ENCODE peak calls at places on chromosomes 1 and 21, in eight cellular contexts. Q is GM23248; S is tibial artery; Y is brain microvascular endothelial cell; O is IMR-90; M is effector memory CD4-positive, alpha-beta T cell; D is HL-60; T is PC-3. W is an unnamed sample.

GRCh38 chr1:40822890-40823289 is 39.3 kb downstream of the CITED4 start:
- DNase-seq in Q (no peak), S (no peak), Y (no peak), O (no peak), M (no peak), D (no peak), T (no peak), W (no peak)

GRCh38 chr1:60589046-60589748 is 493.2 kb upstream of the NFIA start:
- DNase-seq in Q (no peak), S (no peak), Y (peak; percentile 14), O (no peak), M (no peak), D (no peak), T (no peak), W (no peak)

GRCh38 chr1:110800079-110800478 is 72.9 kb upstream of the CD53 start:
- DNase-seq in Q (peak; percentile 8), S (no peak), Y (no peak), O (no peak), M (no peak), D (no peak), T (no peak), W (no peak)

GRCh38 chr1:21852282-21853129 is 40.4 kb downstream of the LDLRAD2 start:
- DNase-seq in Q (no peak), S (no peak), Y (no peak), O (no peak), M (no peak), D (peak; percentile 14), T (no peak), W (no peak)

GRCh38 chr1:31523769-31524168 is 52.5 kb upstream of the TINAGL1 start:
- DNase-seq in Q (peak; percentile 70), S (peak; percentile 76), Y (no peak), O (no peak), M (no peak), D (peak; percentile 87), T (no peak), W (no peak)

GRCh38 chr1:16012590-16013219 is 5.1 kb downstream of the HSPB7 start:
- DNase-seq in Q (peak; percentile 80), S (peak; percentile 93), Y (peak; percentile 40), O (peak; percentile 38), M (peak; percentile 9), D (peak; percentile 46), T (peak; percentile 18), W (peak; percentile 37)

GRCh38 chr1:11620924-11621323 is 33.3 kb downstream of the FBXO2 start:
- DNase-seq in Q (no peak), S (no peak), Y (no peak), O (no peak), M (no peak), D (no peak), T (no peak), W (no peak)

GRCh38 chr1:211488641-211489040 is 3.3 kb downstream of the RD3 start:
- DNase-seq in Q (no peak), S (peak; percentile 35), Y (no peak), O (no peak), M (no peak), D (no peak), T (no peak), W (no peak)

GRCh38 chr21:29053656-29054055 is 19.8 kb downstream of the CCT8 start:
- DNase-seq in Q (no peak), S (no peak), Y (peak; percentile 9), O (peak; percentile 49), M (no peak), D (no peak), T (no peak), W (no peak)

GRCh38 chr1:178502856-178503255 is 6.1 kb upstream of the CLEC20A start:
- DNase-seq in Q (no peak), S (peak; percentile 37), Y (no peak), O (no peak), M (no peak), D (no peak), T (no peak), W (no peak)

GRCh38 chr1:194288284-194288683 is 1101.9 kb upstream of the B3GALT2 start:
- DNase-seq in Q (no peak), S (no peak), Y (no peak), O (no peak), M (no peak), D (no peak), T (no peak), W (no peak)

GRCh38 chr1:246573481-246573880 is 7.2 kb downstream of the CNST start:
- DNase-seq in Q (no peak), S (no peak), Y (no peak), O (no peak), M (no peak), D (peak; percentile 12), T (no peak), W (no peak)
- H3K27ac ChIP-seq in Q (no peak overlapping the region), S (no peak overlapping the region), Y (no peak overlapping the region), O (no peak overlapping the region), M (peak overlapping the region; percentile 12), D (peak overlapping the region; percentile 1), T (no peak overlapping the region), W (no peak overlapping the region)

DNA sequence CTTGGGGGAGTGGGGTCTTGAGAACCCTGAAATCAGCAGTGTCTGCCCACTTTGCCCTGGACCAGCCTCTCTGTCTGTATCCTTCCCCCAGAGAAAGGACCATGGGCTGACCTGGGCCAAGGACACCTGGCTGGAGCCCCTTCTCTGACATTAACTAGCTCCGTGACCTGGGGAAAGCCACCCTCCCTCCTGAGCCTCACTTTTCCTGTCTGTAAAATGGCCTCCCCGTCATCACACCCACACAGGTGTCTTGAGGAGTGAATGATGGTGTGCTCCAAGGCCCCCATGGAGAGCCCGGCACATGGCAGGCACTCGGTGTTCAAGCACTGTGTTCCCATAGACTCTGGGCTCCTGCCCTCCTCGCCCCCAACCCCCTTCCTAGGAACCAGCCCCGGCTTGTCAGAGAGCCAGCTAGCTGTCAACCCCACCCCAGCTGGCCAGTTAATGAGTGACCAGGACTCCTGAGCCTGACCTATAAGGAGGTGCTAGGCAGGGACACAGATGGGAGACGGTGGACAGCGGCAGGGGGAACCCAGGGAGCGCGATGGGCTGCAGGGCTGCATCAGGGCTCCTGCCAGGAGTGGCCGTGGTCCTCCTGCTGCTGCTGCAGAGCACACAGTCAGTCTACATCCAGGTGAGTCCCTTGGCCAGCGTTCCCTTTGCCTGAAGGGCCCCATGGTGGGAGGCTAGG is at the start of gene GUCA2B:
- DNase-seq in Q (no peak), S (no peak), Y (no peak), O (no peak), M (no peak), D (no peak), T (no peak), W (no peak)
- H3K27ac ChIP-seq in Q (no peak within 1 kb of the TSS), S (no peak within 1 kb of the TSS), Y (no peak within 1 kb of the TSS), O (no peak within 1 kb of the TSS), M (no peak within 1 kb of the TSS), D (no peak within 1 kb of the TSS), T (no peak within 1 kb of the TSS), W (no peak within 1 kb of the TSS)

DNA sequence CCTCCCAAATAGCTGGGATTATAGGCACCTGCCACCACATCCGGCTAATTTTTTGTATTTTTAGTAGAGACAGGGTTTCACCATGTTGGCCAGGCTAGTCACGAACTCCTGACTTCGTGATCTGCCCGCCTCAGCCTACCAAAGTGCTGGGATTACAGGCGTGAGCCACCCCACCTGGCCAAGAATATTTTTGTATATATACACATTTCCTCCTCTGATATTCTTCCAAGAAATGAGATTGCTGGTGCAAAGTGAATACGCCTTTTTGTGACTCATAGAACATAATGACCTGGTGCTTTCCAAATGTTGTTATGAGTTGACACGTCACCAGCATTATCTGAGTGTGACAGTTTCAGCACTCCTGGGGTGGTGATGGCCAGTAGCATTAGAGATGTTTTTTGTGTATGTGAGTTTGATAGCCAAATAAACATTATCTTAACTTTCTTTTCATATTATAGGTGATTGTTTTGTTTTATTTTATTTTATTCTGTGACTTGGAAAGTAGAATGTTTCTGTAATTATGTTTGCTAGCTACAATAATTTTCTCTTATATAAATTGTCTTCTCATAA is 54.9 kb downstream of the KCNK1 start:
- DNase-seq in Q (peak; percentile 89), S (no peak), Y (no peak), O (peak; percentile 29), M (no peak), D (no peak), T (peak; percentile 94), W (peak; percentile 77)
- H3K27ac ChIP-seq in Q (no peak overlapping the region), S (no peak overlapping the region), Y (no peak overlapping the region), O (no peak overlapping the region), M (no peak overlapping the region), D (no peak overlapping the region), T (peak overlapping the region; percentile 51), W (peak overlapping the region; percentile 75)

GRCh38 chr1:9453375-9454093 is 85.7 kb upstream of the SLC25A33 start:
- DNase-seq in Q (no peak), S (no peak), Y (no peak), O (no peak), M (no peak), D (no peak), T (no peak), W (no peak)
- H3K27ac ChIP-seq in Q (no peak overlapping the region), S (no peak overlapping the region), Y (no peak overlapping the region), O (no peak overlapping the region), M (no peak overlapping the region), D (no peak overlapping the region), T (no peak overlapping the region), W (no peak overlapping the region)

GRCh38 chr1:62515055-62515454 is 78.2 kb downstream of the USP1 start:
- DNase-seq in Q (peak; percentile 50), S (no peak), Y (no peak), O (peak; percentile 30), M (no peak), D (peak; percentile 75), T (no peak), W (no peak)
- H3K27ac ChIP-seq in Q (no peak overlapping the region), S (no peak overlapping the region), Y (no peak overlapping the region), O (no peak overlapping the region), M (no peak overlapping the region), D (peak overlapping the region; percentile 40), T (no peak overlapping the region), W (no peak overlapping the region)

DNA sequence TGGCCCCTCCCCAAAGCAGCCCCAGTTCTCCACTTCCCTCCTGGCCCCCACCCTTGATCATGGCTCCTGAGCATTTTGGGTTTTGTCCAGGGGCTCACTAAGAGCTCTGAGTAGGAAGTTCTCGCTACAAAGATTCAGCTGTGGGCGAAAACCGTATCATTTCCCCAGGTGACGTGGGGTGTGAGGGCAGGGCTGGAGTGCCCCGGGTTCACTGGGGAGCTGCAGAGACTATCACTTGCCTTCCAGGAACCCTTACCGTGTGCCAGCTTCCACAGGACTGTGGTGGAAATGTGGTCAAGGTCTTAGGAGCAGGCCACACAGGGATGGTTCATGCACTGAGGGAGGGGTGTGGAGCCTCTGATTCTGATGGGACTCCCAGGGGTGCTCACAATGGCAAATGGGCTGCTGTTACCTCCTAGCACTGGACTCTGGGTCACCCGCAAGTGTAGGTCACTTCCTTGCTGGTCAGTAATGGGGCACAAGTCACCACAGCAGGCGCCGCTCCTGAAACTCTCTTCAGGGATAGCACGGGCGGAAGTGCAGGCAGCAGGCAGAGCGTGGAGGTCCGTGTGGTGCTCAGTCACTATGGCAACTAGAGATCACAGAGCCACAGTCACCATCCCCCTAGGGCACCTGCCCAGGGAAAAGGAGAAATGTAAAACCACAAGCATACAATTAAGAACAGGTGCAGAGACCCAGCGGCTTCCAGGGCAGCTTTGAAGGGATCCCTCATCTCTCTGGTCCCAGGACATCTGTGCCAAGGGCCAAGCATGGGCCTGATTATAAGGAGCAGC is 35.4 kb downstream of the RSPH1 start:
- DNase-seq in Q (no peak), S (peak; percentile 27), Y (no peak), O (no peak), M (no peak), D (no peak), T (no peak), W (no peak)
- H3K27ac ChIP-seq in Q (no peak overlapping the region), S (no peak overlapping the region), Y (no peak overlapping the region), O (no peak overlapping the region), M (peak overlapping the region; percentile 53), D (no peak overlapping the region), T (no peak overlapping the region), W (no peak overlapping the region)

W was measured in foreskin keratinocyte.